ENCODE peak calls at places on chromosomes 7 and 10, in ten cellular contexts. S is NCI-H82; U is stimulated activated CD8-positive, alpha-beta memory T cell treated with anti-CD3 and anti-CD28 coated beads, Interleukin-15, amount 100 ng/mL, for 4 hours; W is activated T-helper 1 cell treated with anti-CD3 and anti-CD28 coated beads, Interleukin-2, amount 50 U/mL, for 16 hours; B is epithelial cell of prostate; Y is H54; V is activated naive CD8-positive, alpha-beta T cell treated with anti-CD3 and anti-CD28 coated beads, Interleukin-2, amount 50 U/mL, for 24 hours; O is Karpas-422; H is mucosa of gallbladder; J is effector CD4-positive, alpha-beta T cell. T is an unnamed sample.

GRCh38 chr7:47897831-47898230 is 50.4 kb downstream of the PKD1L1 start:
- DNase-seq in S (no peak), U (no peak), W (no peak), B (no peak), Y (no peak), V (no peak), O (no peak), H (no peak), J (no peak), T (no peak)

GRCh38 chr7:133795061-133795460 is 332.1 kb upstream of the LRGUK start:
- DNase-seq in S (no peak), U (no peak), W (no peak), B (no peak), Y (no peak), V (no peak), O (no peak), H (no peak), J (no peak), T (no peak)

GRCh38 chr10:11881477-11882417 is 58.6 kb downstream of the PROSER2 start:
- DNase-seq in S (no peak), U (no peak), W (no peak), B (peak), Y (peak), V (no peak), O (no peak), H (peak), J (no peak), T (peak)

GRCh38 chr7:12653127-12653917 is 34.1 kb upstream of the ARL4A start:
- DNase-seq in S (no peak), U (no peak), W (no peak), B (no peak), Y (no peak), V (no peak), O (no peak), H (no peak), J (no peak), T (no peak)

GRCh38 chr7:141232286-141233051 is 158.6 kb downstream of the TMEM178B start:
- DNase-seq in S (no peak), U (no peak), W (no peak), B (no peak), Y (no peak), V (no peak), O (no peak), H (no peak), J (no peak), T (no peak)

GRCh38 chr7:36047254-36047653 is 105.8 kb upstream of the EEPD1 start:
- DNase-seq in S (peak), U (no peak), W (no peak), B (no peak), Y (no peak), V (no peak), O (peak), H (no peak), J (no peak), T (no peak)

GRCh38 chr7:80918406-80918805 is 445 bp downstream of the SEMA3C start:
- DNase-seq in S (peak), U (no peak), W (no peak), B (no peak), Y (no peak), V (no peak), O (no peak), H (no peak), J (no peak), T (no peak)

GRCh38 chr7:106793015-106793651 is 71.9 kb upstream of the PIK3CG start:
- DNase-seq in S (peak), U (no peak), W (no peak), B (no peak), Y (no peak), V (peak), O (peak), H (no peak), J (peak), T (peak)

GRCh38 chr7:77269360-77270075 is 69.9 kb upstream of the FGL2 start:
- DNase-seq in S (no peak), U (no peak), W (no peak), B (no peak), Y (no peak), V (no peak), O (peak), H (no peak), J (no peak), T (no peak)

GRCh38 chr10:24550680-24551079 is 173.0 kb downstream of the ARHGAP21 start:
- DNase-seq in S (no peak), U (no peak), W (no peak), B (no peak), Y (no peak), V (no peak), O (no peak), H (no peak), J (no peak), T (no peak)

T was measured in iPS-NIHi11.